ENCODE peak calls at places on chromosome 4, in seven cellular contexts. One of them, this sample, is unnamed.

GRCh38 chr4:26272654-26273307 is 48.0 kb upstream of the RBPJ start:
- DNase-seq in right atrium auricular region: no peak
- DNase-seq in lower leg skin: no peak
- DNase-seq in neural crest cell: no peak
- DNase-seq in stimulated activated CD4-positive, alpha-beta T cell treated with anti-CD3 and anti-CD28 coated beads, Interleukin-2, amount 100 ng/mL, for 48 hours: no peak
- DNase-seq in amniotic stem cell: no peak
- DNase-seq in gastrocnemius medialis: no peak
- DNase-seq in this sample: peak

GRCh38 chr4:56671860-56672259 is 9.2 kb downstream of the HOPX start:
- DNase-seq in gastrocnemius medialis: no peak
- DNase-seq in neural crest cell: no peak
- DNase-seq in amniotic stem cell: no peak
- DNase-seq in stimulated activated CD4-positive, alpha-beta T cell treated with anti-CD3 and anti-CD28 coated beads, Interleukin-2, amount 100 ng/mL, for 48 hours: no peak
- DNase-seq in right atrium auricular region: no peak
- DNase-seq in lower leg skin: no peak
- DNase-seq in this sample: no peak

GRCh38 chr4:43990968-43991367 is 457.6 kb downstream of the KCTD8 start:
- DNase-seq in gastrocnemius medialis: no peak
- DNase-seq in neural crest cell: no peak
- DNase-seq in right atrium auricular region: no peak
- DNase-seq in amniotic stem cell: no peak
- DNase-seq in stimulated activated CD4-positive, alpha-beta T cell treated with anti-CD3 and anti-CD28 coated beads, Interleukin-2, amount 100 ng/mL, for 48 hours: no peak
- DNase-seq in lower leg skin: no peak
- DNase-seq in this sample: no peak

GRCh38 chr4:48944659-48945290 is 38.2 kb upstream of the OCIAD2 start:
- DNase-seq in stimulated activated CD4-positive, alpha-beta T cell treated with anti-CD3 and anti-CD28 coated beads, Interleukin-2, amount 100 ng/mL, for 48 hours: peak
- DNase-seq in right atrium auricular region: no peak
- DNase-seq in gastrocnemius medialis: no peak
- DNase-seq in lower leg skin: no peak
- DNase-seq in neural crest cell: peak
- DNase-seq in amniotic stem cell: no peak
- DNase-seq in this sample: no peak

GRCh38 chr4:58166496-58166895 is 1056.3 kb upstream of the IGFBP7 start:
- DNase-seq in stimulated activated CD4-positive, alpha-beta T cell treated with anti-CD3 and anti-CD28 coated beads, Interleukin-2, amount 100 ng/mL, for 48 hours: no peak
- DNase-seq in right atrium auricular region: no peak
- DNase-seq in lower leg skin: no peak
- DNase-seq in gastrocnemius medialis: no peak
- DNase-seq in neural crest cell: no peak
- DNase-seq in amniotic stem cell: no peak
- DNase-seq in this sample: no peak

GRCh38 chr4:7280906-7281305 is 88.6 kb downstream of the SORCS2 start:
- DNase-seq in right atrium auricular region: no peak
- DNase-seq in stimulated activated CD4-positive, alpha-beta T cell treated with anti-CD3 and anti-CD28 coated beads, Interleukin-2, amount 100 ng/mL, for 48 hours: no peak
- DNase-seq in lower leg skin: peak
- DNase-seq in gastrocnemius medialis: no peak
- DNase-seq in amniotic stem cell: no peak
- DNase-seq in neural crest cell: no peak
- DNase-seq in this sample: no peak

GRCh38 chr4:5374577-5374976 is 323.3 kb downstream of the STK32B start:
- DNase-seq in neural crest cell: no peak
- DNase-seq in amniotic stem cell: no peak
- DNase-seq in stimulated activated CD4-positive, alpha-beta T cell treated with anti-CD3 and anti-CD28 coated beads, Interleukin-2, amount 100 ng/mL, for 48 hours: no peak
- DNase-seq in gastrocnemius medialis: no peak
- DNase-seq in right atrium auricular region: peak
- DNase-seq in lower leg skin: no peak
- DNase-seq in this sample: no peak

GRCh38 chr4:78019494-78019893 is 37.6 kb upstream of the FRAS1 start:
- DNase-seq in gastrocnemius medialis: no peak
- DNase-seq in amniotic stem cell: no peak
- DNase-seq in right atrium auricular region: no peak
- DNase-seq in neural crest cell: no peak
- DNase-seq in stimulated activated CD4-positive, alpha-beta T cell treated with anti-CD3 and anti-CD28 coated beads, Interleukin-2, amount 100 ng/mL, for 48 hours: no peak
- DNase-seq in lower leg skin: no peak
- DNase-seq in this sample: no peak

GRCh38 chr4:160831165-160831922 is 1332.5 kb downstream of the FSTL5 start:
- DNase-seq in right atrium auricular region: no peak
- DNase-seq in amniotic stem cell: no peak
- DNase-seq in lower leg skin: no peak
- DNase-seq in gastrocnemius medialis: no peak
- DNase-seq in neural crest cell: no peak
- DNase-seq in stimulated activated CD4-positive, alpha-beta T cell treated with anti-CD3 and anti-CD28 coated beads, Interleukin-2, amount 100 ng/mL, for 48 hours: no peak
- DNase-seq in this sample: no peak

This sample was measured in pons.